ENCODE peak calls at places on chromosomes 7 and 10, in eight cellular contexts. Z is H54, U is heart left ventricle, B is body of pancreas, L is A549, T is stomach, X is uterus, M is sigmoid colon. W is an unnamed sample.
A peak's percentile ranks its signal among the peaks of the same experiment; 100 is the strongest.

GRCh38 chr10:25068152-25069058 is 52.0 kb downstream of the THNSL1 start:
- DNase-seq in Z (no peak), U (no peak), L (no peak), X (no peak), T (no peak), B (no peak), M (no peak), W (no peak)

GRCh38 chr7:47196106-47196630 is 385.7 kb downstream of the TNS3 start:
- DNase-seq in U (no peak), L (no peak), B (no peak), Z (no peak), X (no peak), T (no peak), M (no peak), W (no peak)

GRCh38 chr7:94656925-94657731 is 1.2 kb upstream of the SGCE start:
- DNase-seq in U (no peak), Z (no peak), X (peak; percentile 17), B (no peak), M (no peak), T (no peak), L (peak; percentile 48), W (no peak)

GRCh38 chr7:22651036-22651435 is 76.0 kb upstream of the IL6 start:
- DNase-seq in M (no peak), U (no peak), L (no peak), T (no peak), B (no peak), X (no peak), Z (no peak), W (no peak)

GRCh38 chr7:25386311-25386744 is 158.0 kb upstream of the NPVF start:
- DNase-seq in M (no peak), U (no peak), T (no peak), L (no peak), X (no peak), Z (no peak), B (peak; percentile 6), W (no peak)

GRCh38 chr7:360454-361100 is 70.6 kb downstream of the FOXL3 start:
- DNase-seq in Z (no peak), B (no peak), U (peak; percentile 48), L (no peak), X (no peak), T (no peak), M (peak; percentile 48), W (no peak)

GRCh38 chr10:34854147-34854601 is 39.1 kb upstream of the PARD3 start:
- DNase-seq in B (no peak), Z (peak; percentile 23), L (peak; percentile 64), M (peak; percentile 62), U (no peak), X (peak; percentile 22), T (no peak), W (no peak)

GRCh38 chr10:86151613-86152012 is 215.0 kb downstream of the GRID1 start:
- DNase-seq in Z (no peak), U (no peak), B (no peak), L (no peak), M (no peak), X (no peak), T (no peak), W (no peak)

GRCh38 chr7:835491-836401 is 3.5 kb downstream of the SUN1 start:
- DNase-seq in M (no peak), U (no peak), B (no peak), Z (no peak), X (no peak), L (no peak), T (peak; percentile 76), W (peak; percentile 32)

GRCh38 chr7:29892231-29892630 is 85.9 kb downstream of the WIPF3 start:
- DNase-seq in X (no peak), B (no peak), T (no peak), M (no peak), Z (no peak), L (no peak), U (no peak), W (no peak)

GRCh38 chr10:88477343-88478085 is 105.6 kb downstream of the RNLS start:
- DNase-seq in Z (no peak), M (no peak), U (no peak), L (no peak), T (no peak), B (no peak), X (no peak), W (no peak)

GRCh38 chr10:69686866-69687265 is 56.8 kb downstream of the FAM241B start:
- DNase-seq in B (no peak), T (no peak), Z (no peak), X (no peak), L (no peak), U (no peak), M (no peak), W (no peak)

GRCh38 chr7:96674565-96674964 is 35.1 kb downstream of the SEM1 start:
- DNase-seq in L (no peak), U (no peak), M (no peak), B (no peak), Z (no peak), T (no peak), X (no peak), W (no peak)

GRCh38 chr10:34549001-34549400 is 266.1 kb downstream of the PARD3 start:
- DNase-seq in T (no peak), M (no peak), X (no peak), L (no peak), B (no peak), U (no peak), Z (no peak), W (no peak)

GRCh38 chr7:119664601-119665000 is 608.4 kb upstream of the KCND2 start:
- DNase-seq in T (no peak), Z (peak; percentile 1), X (no peak), L (peak; percentile 22), M (no peak), U (no peak), B (no peak), W (no peak)

GRCh38 chr10:113929522-113929921 is 75.1 kb downstream of the NHLRC2 start:
- DNase-seq in L (no peak), X (no peak), U (no peak), M (no peak), Z (no peak), B (no peak), T (no peak), W (no peak)

DNA sequence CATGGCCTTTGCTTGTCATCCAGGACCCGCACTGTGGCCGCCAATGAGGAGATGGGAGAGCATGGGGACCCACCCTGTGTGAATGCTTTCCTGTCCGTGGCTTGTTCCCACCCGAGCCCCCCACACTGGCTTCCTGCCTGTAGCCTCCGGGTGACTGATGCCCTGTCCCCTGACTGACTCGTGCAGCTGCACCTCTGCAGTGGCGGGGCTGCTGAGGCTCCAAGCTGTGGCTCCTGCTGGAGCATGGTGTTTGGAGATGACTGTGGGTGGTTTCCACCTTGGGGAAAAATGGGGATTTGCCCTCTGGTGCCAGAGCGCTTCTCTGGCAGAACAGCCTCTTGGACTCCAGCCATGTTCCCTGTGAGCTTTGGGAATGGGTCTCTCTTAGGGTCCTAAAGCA is 2.1 kb downstream of the CAMK1D start:
- DNase-seq in L (no peak), M (peak; percentile 67), Z (no peak), T (no peak), U (no peak), B (no peak), X (no peak), W (peak; percentile 21)
- TF ChIP-seq POLR2A in L (no peak), M (no peak), Z (no peak), T (no peak), U (no peak), B (no peak), X (no peak), W (no peak)

GRCh38 chr10:6174201-6174874 is 28.4 kb upstream of the PFKFB3 start:
- DNase-seq in M (no peak), L (no peak), U (no peak), X (no peak), B (no peak), T (no peak), Z (no peak), W (no peak)

GRCh38 chr10:6171891-6172354 is 30.8 kb upstream of the PFKFB3 start:
- DNase-seq in B (peak; percentile 77), X (no peak), M (peak; percentile 84), L (no peak), U (peak; percentile 79), T (peak; percentile 38), Z (no peak), W (peak; percentile 59)

GRCh38 chr10:6173203-6173602 is 29.5 kb upstream of the PFKFB3 start:
- DNase-seq in X (no peak), Z (no peak), L (peak; percentile 50), U (no peak), B (no peak), M (no peak), T (no peak), W (peak; percentile 45)

GRCh38 chr10:6168059-6168458 is 34.7 kb upstream of the PFKFB3 start:
- DNase-seq in T (no peak), B (no peak), L (no peak), Z (no peak), X (no peak), U (no peak), M (no peak), W (no peak)

GRCh38 chr10:6170638-6171037 is 32.1 kb upstream of the PFKFB3 start:
- DNase-seq in Z (no peak), U (no peak), L (no peak), X (no peak), B (peak; percentile 40), M (no peak), T (no peak), W (peak; percentile 61)
- TF ChIP-seq POLR2A in Z (no peak), U (no peak), L (no peak), X (no peak), B (no peak), M (no peak), T (no peak), W (no peak)

GRCh38 chr7:73623798-73624668 is at the start of gene MLXIPL:
- DNase-seq in U (peak; percentile 83), Z (no peak), X (peak; percentile 31), M (peak; percentile 80), B (peak; percentile 96), T (peak; percentile 93), L (peak; percentile 78), W (peak; percentile 91)
- TF ChIP-seq POLR2A in U (no peak), Z (no peak), X (peak; percentile 42), M (peak; percentile 21), B (peak; percentile 77), T (no peak), L (peak; percentile 48), W (peak; percentile 77)

DNA sequence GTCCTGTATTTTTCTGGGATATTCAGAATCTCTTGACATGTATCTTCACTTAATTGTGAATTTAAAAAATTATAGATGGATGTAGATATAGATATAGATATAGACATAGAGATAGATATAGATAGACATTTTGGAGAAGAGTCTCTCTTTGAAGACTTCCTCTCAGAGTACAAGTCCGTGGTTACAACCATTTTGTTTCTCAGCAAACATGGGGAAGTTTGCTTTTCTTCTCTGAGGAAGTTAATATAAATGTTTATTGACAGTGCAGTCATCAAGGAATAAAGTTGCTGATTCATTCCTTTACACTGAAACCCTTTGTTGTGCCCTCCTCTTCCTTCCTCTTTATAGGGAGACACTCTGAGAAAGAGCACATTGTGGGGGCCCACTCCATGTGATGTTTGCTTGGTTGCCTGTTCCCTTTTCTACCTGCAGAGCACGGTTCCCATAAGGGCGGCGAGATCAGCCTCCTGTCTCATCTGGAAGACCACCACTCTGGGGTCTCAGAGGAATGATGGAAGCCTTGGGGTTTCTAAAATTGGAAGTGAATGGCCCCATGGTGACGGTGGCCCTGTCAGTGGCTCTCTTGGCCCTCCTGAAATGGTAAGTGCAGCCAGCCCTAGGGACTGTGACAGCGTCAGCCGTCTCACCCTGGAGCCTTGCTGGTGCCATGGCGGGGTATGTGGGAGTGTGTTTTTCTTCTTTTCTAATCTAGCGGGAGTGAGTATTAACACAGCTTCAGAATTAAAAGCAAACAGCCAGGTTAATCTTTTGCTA is at the start of gene TBXAS1:
- DNase-seq in T (peak; percentile 48), M (no peak), B (peak; percentile 53), L (peak; percentile 41), U (no peak), X (no peak), Z (no peak), W (peak; percentile 57)
- TF ChIP-seq POLR2A in T (no peak), M (no peak), B (no peak), L (no peak), U (no peak), X (no peak), Z (no peak), W (peak; percentile 38)

GRCh38 chr10:73874267-73875138 is at the start of gene CAMK2G:
- DNase-seq in Z (peak; percentile 98), T (peak; percentile 81), U (peak; percentile 94), X (peak; percentile 82), L (peak; percentile 81), M (peak; percentile 95), B (peak; percentile 87), W (peak; percentile 89)
- TF ChIP-seq POLR2A in Z (peak; percentile 80), T (no peak), U (no peak), X (peak; percentile 53), L (peak; percentile 78), M (peak; percentile 27), B (peak; percentile 45), W (peak; percentile 71)